ENCODE peak calls at places on chromosomes 2 and 18, in five cellular contexts. N, R, X, S and W are unnamed samples.

GRCh38 chr18:63924551-63924950 is 16.8 kb downstream of the SERPINB10 start:
- DNase-seq in X (no peak), N (peak), R (no peak), S (peak), W (no peak)

GRCh38 chr2:208072250-208072892 is 47.0 kb upstream of the PLEKHM3 start:
- DNase-seq in X (peak), R (peak), S (peak), N (peak), W (peak)

GRCh38 chr2:65364986-65365733 is 67.2 kb downstream of the SPRED2 start:
- DNase-seq in N (no peak), S (peak), R (no peak), X (no peak), W (no peak)

GRCh38 chr2:161139098-161139987 is 20.9 kb upstream of the TANK start:
- DNase-seq in R (no peak), S (peak), N (peak), X (no peak), W (no peak)

GRCh38 chr18:40832362-40832761 is 1122.7 kb upstream of the PIK3C3 start:
- DNase-seq in X (no peak), N (no peak), S (peak), R (no peak), W (no peak)

GRCh38 chr2:11213975-11214374 is 58.7 kb downstream of the SLC66A3 start:
- DNase-seq in S (no peak), X (no peak), N (no peak), R (no peak), W (no peak)

GRCh38 chr2:217074576-217075224 is 214.8 kb upstream of the TNP1 start:
- DNase-seq in S (peak), X (no peak), R (no peak), N (peak), W (no peak)

GRCh38 chr2:159788218-159788617 is 9.8 kb downstream of the CD302 start:
- DNase-seq in N (no peak), X (no peak), R (no peak), S (no peak), W (no peak)

GRCh38 chr18:21598726-21599584 is 1.5 kb downstream of the ESCO1 start:
- DNase-seq in R (peak), X (no peak), S (peak), N (no peak), W (no peak)

GRCh38 chr2:47211497-47212011 is 56.4 kb upstream of the STPG4 start:
- DNase-seq in R (no peak), N (no peak), S (no peak), X (no peak), W (no peak)

GRCh38 chr2:18117592-18117991 is 239.1 kb downstream of the KCNS3 start:
- DNase-seq in R (peak), X (no peak), S (no peak), N (peak), W (no peak)

GRCh38 chr2:226445216-226445861 is 354.3 kb downstream of the IRS1 start:
- DNase-seq in R (no peak), S (no peak), N (no peak), X (no peak), W (no peak)

GRCh38 chr2:117470311-117471095 is 344.0 kb upstream of the DDX18 start:
- DNase-seq in X (peak), S (peak), N (no peak), R (peak), W (peak)

GRCh38 chr2:186610785-186611184 is 20.9 kb downstream of the ITGAV start:
- DNase-seq in X (no peak), R (peak), S (no peak), N (no peak), W (no peak)

GRCh38 chr2:225074919-225075681 is 32.8 kb upstream of the DOCK10 start:
- DNase-seq in S (no peak), R (no peak), N (no peak), X (no peak), W (no peak)

GRCh38 chr18:79685971-79686370 is 6.4 kb downstream of the CTDP1 start:
- DNase-seq in R (no peak), N (no peak), S (no peak), X (no peak), W (no peak)

GRCh38 chr18:23903971-23904370 is 110.6 kb upstream of the TTC39C start:
- DNase-seq in N (no peak), X (no peak), R (no peak), S (no peak), W (no peak)

GRCh38 chr18:39721712-39722111 is 2156.1 kb upstream of the CELF4 start:
- DNase-seq in X (no peak), N (peak), R (no peak), S (no peak), W (no peak)

GRCh38 chr2:36731941-36732700 is 35.6 kb downstream of the VIT start:
- DNase-seq in N (peak), R (no peak), S (no peak), X (no peak), W (no peak)

GRCh38 chr2:71498261-71498701 is 44.9 kb downstream of the DYSF start:
- DNase-seq in X (no peak), R (peak), S (peak), N (peak), W (no peak)

GRCh38 chr2:231672617-231673347 is 35.5 kb upstream of the PTMA start:
- DNase-seq in S (peak), N (peak), R (peak), X (no peak), W (no peak)

GRCh38 chr2:95380731-95381130 is 21.8 kb upstream of the FAHD2A start:
- DNase-seq in X (no peak), N (no peak), S (no peak), R (no peak), W (no peak)

GRCh38 chr18:53771664-53772063 is 452.8 kb downstream of the MBD2 start:
- DNase-seq in S (no peak), X (no peak), R (no peak), N (no peak), W (no peak)

GRCh38 chr2:199739413-199740110 is 111.4 kb downstream of the FTCDNL1 start:
- DNase-seq in S (peak), X (peak), N (peak), R (peak), W (peak)

GRCh38 chr18:55982992-55983391 is 395.0 kb upstream of the TCF4 start:
- DNase-seq in N (peak), S (peak), R (peak), X (peak), W (no peak)

GRCh38 chr2:136248242-136248641 is 130.3 kb upstream of the CXCR4 start:
- DNase-seq in N (peak), S (peak), R (no peak), X (no peak), W (no peak)

GRCh38 chr2:177143444-177143843 is 69.2 kb upstream of the HNRNPA3 start:
- DNase-seq in R (peak), S (peak), N (peak), X (no peak), W (no peak)

GRCh38 chr2:96098900-96099590 is 17.3 kb downstream of the ADRA2B start:
- DNase-seq in S (no peak), X (no peak), N (no peak), R (no peak), W (no peak)

GRCh38 chr2:8939486-8940114 is 63.9 kb downstream of the MBOAT2 start:
- DNase-seq in X (no peak), R (no peak), N (no peak), S (no peak), W (no peak)

GRCh38 chr2:235765181-235765820 is 271.5 kb downstream of the AGAP1 start:
- DNase-seq in N (peak), S (peak), X (no peak), R (no peak), W (no peak)

GRCh38 chr2:12555012-12555645 is 161.6 kb upstream of the TRIB2 start:
- DNase-seq in R (peak), X (no peak), S (peak), N (peak), W (no peak)

GRCh38 chr2:86033751-86034680 is 71.7 kb downstream of the POLR1A start:
- DNase-seq in R (no peak), S (no peak), X (no peak), N (no peak), W (no peak)

GRCh38 chr2:73986085-73986680 is 1.5 kb downstream of the TET3 start:
- DNase-seq in N (no peak), S (no peak), X (no peak), R (no peak), W (no peak)

GRCh38 chr18:57113783-57114465 is 33.0 kb upstream of the BOD1L2 start:
- DNase-seq in X (no peak), S (no peak), N (no peak), R (no peak), W (no peak)

GRCh38 chr2:207599641-207600040 is 25.6 kb downstream of the METTL21A start:
- DNase-seq in X (no peak), S (no peak), R (no peak), N (no peak), W (no peak)

GRCh38 chr2:69811018-69811417 is 18.4 kb upstream of the GMCL1 start:
- DNase-seq in X (no peak), S (no peak), N (no peak), R (no peak), W (no peak)

DNA sequence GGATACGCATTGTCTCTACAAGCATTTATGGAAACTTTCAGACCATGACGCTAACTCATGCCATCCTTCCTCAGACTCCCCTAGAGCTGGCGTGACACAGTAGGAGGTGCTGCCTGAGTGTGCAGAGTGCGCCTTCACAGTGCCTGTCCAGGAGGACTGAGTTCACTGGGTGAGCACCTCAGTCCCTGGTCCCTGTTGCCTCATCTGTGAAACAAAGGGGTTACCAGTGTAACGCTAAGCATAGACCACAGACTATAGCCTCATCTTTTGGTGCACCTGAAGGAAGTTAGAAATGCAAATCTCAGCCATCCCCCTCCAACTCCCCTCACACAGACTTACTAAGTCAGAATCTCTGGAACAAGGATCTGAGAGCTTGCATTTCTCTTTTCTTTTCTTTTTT is 142.8 kb downstream of the TMEM17 start:
- DNase-seq in X (no peak), S (no peak), N (no peak), R (no peak), W (no peak)
- H3K4me3 ChIP-seq in X (no peak), S (no peak), N (no peak), R (no peak), W (no peak)

DNA sequence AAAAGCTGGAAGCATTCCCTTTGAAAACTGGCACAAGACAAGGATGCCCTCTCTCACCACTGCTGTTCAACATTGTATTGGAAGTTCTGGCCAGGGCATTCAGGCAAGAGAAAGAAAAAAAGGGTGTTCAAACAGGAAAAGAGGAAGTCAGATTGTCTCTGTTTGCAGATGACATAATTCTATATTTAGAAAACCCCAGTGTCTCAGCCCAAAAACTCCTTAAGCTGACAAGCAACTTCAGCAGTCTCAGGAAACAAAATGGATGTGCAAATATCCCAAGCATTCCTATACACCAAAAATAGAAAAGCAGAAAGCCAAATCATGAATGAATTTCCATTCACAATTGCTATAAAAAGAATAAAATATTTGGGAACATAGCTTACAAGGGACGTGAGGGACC is 11.1 kb downstream of the SLC8A1 start:
- DNase-seq in N (no peak), R (no peak), X (no peak), S (no peak), W (no peak)
- H3K18ac ChIP-seq in N (no peak), R (no peak), X (no peak), S (no peak), W (no peak)

DNA sequence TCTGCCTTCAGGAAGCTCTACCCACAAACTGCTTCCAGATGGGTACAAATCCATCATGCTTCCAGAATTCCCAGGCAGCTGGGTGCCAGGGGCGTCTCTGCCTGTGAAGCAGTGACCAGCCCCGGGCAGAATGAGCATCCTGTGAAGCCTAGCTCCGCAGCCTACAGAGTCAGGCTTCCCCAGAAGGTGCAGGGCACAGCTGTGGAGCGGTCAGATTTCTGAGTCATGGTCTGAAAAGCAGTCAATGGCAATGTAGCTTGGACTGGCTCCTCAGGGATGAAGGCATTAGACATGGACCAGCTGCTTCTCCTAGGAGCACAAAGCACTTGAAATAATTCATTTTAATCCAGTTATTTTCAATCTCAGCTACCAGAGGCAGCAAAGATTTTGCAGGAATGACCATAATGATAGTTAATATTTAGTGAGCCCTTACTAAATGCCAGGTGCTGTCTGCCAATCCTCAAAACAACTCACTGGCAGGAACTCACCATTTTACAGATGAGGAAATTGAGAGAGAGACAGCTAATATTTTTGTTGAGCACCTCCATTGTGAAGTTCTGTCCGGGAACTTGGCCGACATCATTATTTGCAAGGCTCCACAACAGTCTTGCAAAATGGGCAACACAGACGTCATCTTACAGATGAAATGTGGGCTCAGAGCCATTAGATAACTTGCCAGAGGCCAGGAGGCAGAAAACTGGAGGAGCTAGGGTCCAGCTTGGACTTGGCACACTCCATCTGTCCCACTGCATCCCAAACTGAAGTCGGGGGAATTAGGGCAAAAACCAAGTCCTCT is 31.7 kb downstream of the ACMSD start:
- DNase-seq in X (no peak), N (peak), R (no peak), S (peak), W (no peak)
- H3K4me2 ChIP-seq in X (no peak), N (no peak), R (no peak), S (no peak), W (no peak)

DNA sequence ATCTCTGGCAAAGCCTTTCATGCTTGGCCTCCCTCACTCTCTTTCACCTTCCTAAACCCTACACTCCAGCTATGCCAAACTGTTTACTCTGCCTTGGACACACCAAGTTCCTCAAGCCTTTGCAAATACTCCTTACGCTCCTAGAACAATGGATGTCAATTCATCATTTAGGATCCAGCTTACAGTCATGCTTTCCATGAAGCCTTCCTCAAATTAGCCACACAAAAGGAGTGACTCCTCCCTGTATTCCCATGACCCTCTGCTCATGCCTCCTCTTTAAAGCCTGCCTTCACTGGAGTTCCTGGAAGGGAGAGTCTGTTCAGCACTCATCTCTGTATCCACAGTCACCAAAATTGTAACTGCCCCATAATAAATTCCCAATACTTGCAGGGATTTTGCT is 736 bp upstream of the EHD3 start:
- DNase-seq in X (no peak), S (peak), N (no peak), R (peak), W (no peak)
- H3K4me3 ChIP-seq in X (no peak), S (peak), N (no peak), R (no peak), W (no peak)

DNA sequence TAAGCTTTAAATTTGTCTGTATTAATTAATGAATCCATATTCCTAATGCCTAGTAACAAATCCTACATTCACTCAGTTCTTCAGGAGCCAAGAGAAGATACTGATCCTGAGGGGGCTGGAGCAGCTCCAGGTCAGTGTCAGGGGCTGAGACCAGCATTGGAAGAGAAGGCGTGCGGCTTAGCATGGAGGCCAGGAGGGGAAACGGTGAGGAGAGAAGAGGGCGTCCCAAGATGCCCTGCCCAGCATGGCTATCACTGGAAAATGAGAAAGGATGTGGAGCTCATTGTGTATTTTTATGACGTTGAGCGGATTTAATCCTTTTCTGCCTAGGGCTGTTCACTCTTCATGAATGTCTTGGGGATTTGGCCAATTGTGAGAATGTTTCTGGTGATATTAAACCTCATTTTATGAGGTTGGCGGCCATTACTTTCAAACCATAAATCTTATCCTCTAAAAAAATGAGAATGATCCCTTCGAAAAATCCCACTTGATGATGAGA is 131.7 kb downstream of the KCTD1 start:
- DNase-seq in X (no peak), N (no peak), R (no peak), S (no peak), W (no peak)
- H3K18ac ChIP-seq in X (peak), N (no peak), R (no peak), S (no peak), W (no peak)

GRCh38 chr2:153939124-153939796 is 67.5 kb downstream of the GALNT13 start:
- DNase-seq in S (no peak), N (no peak), X (no peak), R (no peak), W (no peak)
- H3K4me2 ChIP-seq in S (no peak), N (no peak), X (no peak), R (no peak), W (no peak)

GRCh38 chr2:60353863-60354262 is 199.6 kb downstream of the BCL11A start:
- DNase-seq in R (no peak), X (no peak), S (no peak), N (no peak), W (no peak)

GRCh38 chr2:60354713-60355112 is 198.7 kb downstream of the BCL11A start:
- DNase-seq in R (no peak), S (no peak), X (no peak), N (no peak), W (no peak)

GRCh38 chr2:60358471-60358870 is 195.0 kb downstream of the BCL11A start:
- DNase-seq in S (no peak), X (no peak), N (no peak), R (no peak), W (no peak)

GRCh38 chr2:60355849-60356261 is 197.6 kb downstream of the BCL11A start:
- DNase-seq in R (no peak), S (no peak), N (no peak), X (no peak), W (no peak)

GRCh38 chr2:60356346-60356745 is 197.1 kb downstream of the BCL11A start:
- DNase-seq in S (no peak), N (no peak), X (no peak), R (peak), W (no peak)
- H3K4me3 ChIP-seq in S (no peak), N (no peak), X (no peak), R (no peak), W (no peak)

DNA sequence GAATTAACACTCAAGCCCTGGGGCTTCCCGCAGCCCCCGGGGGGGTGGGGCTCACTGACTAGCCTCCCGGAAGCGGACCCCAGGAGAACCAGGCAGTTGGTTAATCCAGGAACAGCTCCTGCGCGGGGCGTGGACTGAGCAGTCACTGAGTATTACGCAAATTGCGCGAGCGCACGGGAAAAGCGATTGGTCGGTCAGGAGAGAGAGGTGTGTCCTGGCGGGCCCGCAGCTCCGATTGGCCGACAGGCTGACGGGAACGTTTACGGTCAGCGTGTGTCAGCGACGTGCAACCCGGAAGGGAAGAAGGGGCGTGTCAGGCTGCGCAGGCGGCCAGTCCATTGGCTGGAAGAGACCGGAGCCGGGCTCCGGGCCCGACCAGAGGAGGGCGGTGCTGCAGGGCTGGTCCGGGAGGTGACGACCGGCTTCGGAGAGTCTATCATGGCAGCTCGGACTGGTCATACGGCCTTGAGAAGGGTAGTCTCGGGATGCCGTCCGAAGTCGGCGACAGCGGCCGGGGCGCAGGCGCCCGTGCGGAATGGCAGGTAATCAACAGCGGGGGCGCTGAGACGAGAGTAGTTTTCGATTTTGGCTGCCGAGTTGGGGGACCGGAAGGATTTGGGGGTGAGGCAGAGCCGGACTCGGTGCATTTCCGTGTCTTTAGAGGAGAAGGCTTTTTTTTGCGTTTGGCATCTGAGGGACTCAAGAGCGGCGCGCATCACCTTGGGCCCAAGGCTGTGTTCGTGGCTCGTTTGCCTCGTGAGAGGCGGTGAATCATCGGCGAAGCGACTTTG is at the start of gene COQ10B:
- DNase-seq in S (peak), N (peak), X (peak), R (peak), W (peak)
- H3K18ac ChIP-seq in S (peak), N (peak), X (peak), R (peak), W (peak)